ENCODE peak calls at places on chromosome 5, in four cellular contexts. One of them, this sample, is unnamed.
A peak's percentile ranks its signal among the peaks of the same experiment; 100 is the strongest.

GRCh38 chr5:180180198-180180820 is 28.7 kb downstream of the RASGEF1C start:
- DNase-seq in SK-N-SH: no peak
- DNase-seq in K562: no peak
- DNase-seq in HepG2: no peak
- DNase-seq in this sample: no peak

GRCh38 chr5:116437351-116437705 is 137.3 kb downstream of the SEMA6A start:
- DNase-seq in SK-N-SH: no peak
- DNase-seq in K562: no peak
- DNase-seq in HepG2: no peak
- DNase-seq in this sample: no peak

GRCh38 chr5:138661342-138661975 is 86.3 kb upstream of the HSPA9 start:
- DNase-seq in SK-N-SH: no peak
- DNase-seq in K562: no peak
- DNase-seq in HepG2: no peak
- DNase-seq in this sample: no peak

GRCh38 chr5:146878471-146879172 is at the start of gene PPP2R2B:
- DNase-seq in SK-N-SH: peak; percentile 86
- DNase-seq in K562: no peak
- DNase-seq in HepG2: no peak
- DNase-seq in this sample: no peak

GRCh38 chr5:167642779-167643517 is 648.5 kb upstream of the WWC1 start:
- DNase-seq in SK-N-SH: peak; percentile 8
- DNase-seq in K562: no peak
- DNase-seq in HepG2: no peak
- DNase-seq in this sample: no peak

GRCh38 chr5:180097926-180098325 is 26.4 kb upstream of the RNF130 start:
- DNase-seq in SK-N-SH: no peak
- DNase-seq in K562: no peak
- DNase-seq in HepG2: no peak
- DNase-seq in this sample: no peak

GRCh38 chr5:10602031-10602806 is 38.3 kb downstream of the ANKRD33B start:
- DNase-seq in SK-N-SH: no peak
- DNase-seq in K562: peak; percentile 70
- DNase-seq in HepG2: no peak
- DNase-seq in this sample: no peak

GRCh38 chr5:149810856-149811255 is 80.7 kb downstream of the PPARGC1B start:
- DNase-seq in SK-N-SH: no peak
- DNase-seq in K562: no peak
- DNase-seq in HepG2: no peak
- DNase-seq in this sample: no peak

GRCh38 chr5:82758881-82759280 is 318.3 kb downstream of the TMEM167A start:
- DNase-seq in SK-N-SH: no peak
- DNase-seq in K562: no peak
- DNase-seq in HepG2: no peak
- DNase-seq in this sample: no peak

GRCh38 chr5:151799407-151799806 is 27.7 kb downstream of the G3BP1 start:
- DNase-seq in SK-N-SH: no peak
- DNase-seq in K562: no peak
- DNase-seq in HepG2: no peak
- DNase-seq in this sample: no peak

GRCh38 chr5:10572451-10572850 is 8.6 kb downstream of the ANKRD33B start:
- DNase-seq in SK-N-SH: no peak
- DNase-seq in K562: no peak
- DNase-seq in HepG2: no peak
- DNase-seq in this sample: no peak

GRCh38 chr5:151577566-151577965 is 13.6 kb downstream of the FAT2 start:
- DNase-seq in SK-N-SH: no peak
- DNase-seq in K562: no peak
- DNase-seq in HepG2: no peak
- DNase-seq in this sample: no peak

GRCh38 chr5:73299017-73299630 is 126.1 kb downstream of the TMEM174 start:
- DNase-seq in SK-N-SH: peak; percentile 82
- DNase-seq in K562: no peak
- DNase-seq in HepG2: no peak
- DNase-seq in this sample: no peak

GRCh38 chr5:160118349-160119141 is 705 bp downstream of the PWWP2A start:
- DNase-seq in SK-N-SH: peak; percentile 83
- DNase-seq in K562: peak; percentile 70
- DNase-seq in HepG2: no peak
- DNase-seq in this sample: no peak

GRCh38 chr5:18067615-18068014 is 433.4 kb downstream of the TAF11L14 start:
- DNase-seq in SK-N-SH: no peak
- DNase-seq in K562: no peak
- DNase-seq in HepG2: no peak
- DNase-seq in this sample: no peak

GRCh38 chr5:56164371-56164770 is 68.8 kb downstream of the ANKRD55 start:
- DNase-seq in SK-N-SH: peak; percentile 12
- DNase-seq in K562: no peak
- DNase-seq in HepG2: no peak
- DNase-seq in this sample: no peak

GRCh38 chr5:33509036-33509435 is 68.3 kb downstream of the TARS1 start:
- DNase-seq in SK-N-SH: no peak
- DNase-seq in K562: no peak
- DNase-seq in HepG2: no peak
- DNase-seq in this sample: no peak

GRCh38 chr5:170491479-170491878 is 12.3 kb upstream of the KCNIP1 start:
- DNase-seq in SK-N-SH: no peak
- DNase-seq in K562: no peak
- DNase-seq in HepG2: no peak
- DNase-seq in this sample: no peak

DNA sequence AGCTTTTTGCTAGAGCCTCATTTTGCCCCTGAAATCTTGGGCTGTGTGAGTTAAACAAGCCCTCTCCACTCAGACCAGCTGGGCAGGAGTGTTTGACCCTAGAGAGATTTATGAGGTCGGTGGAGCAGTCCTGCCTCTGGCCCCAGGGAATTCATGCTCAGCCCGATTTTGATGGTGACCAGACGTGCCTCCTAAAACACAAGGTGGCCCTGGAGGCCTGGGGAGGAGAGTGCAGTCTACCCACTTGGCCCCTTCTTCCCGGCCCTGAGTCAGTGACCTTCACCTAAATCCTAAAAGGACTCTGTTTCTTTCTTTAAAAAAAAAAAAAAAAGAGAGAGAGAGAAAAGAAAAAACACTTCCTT is 86.6 kb upstream of the SAP30L start:
- DNase-seq in SK-N-SH: peak; percentile 48
- DNase-seq in K562: no peak
- DNase-seq in HepG2: no peak
- DNase-seq in this sample: no peak
- H3K27ac ChIP-seq in SK-N-SH: no peak overlapping the region
- H3K27ac ChIP-seq in K562: no peak overlapping the region
- H3K27ac ChIP-seq in HepG2: no peak overlapping the region
- H3K27ac ChIP-seq in this sample: no peak overlapping the region

DNA sequence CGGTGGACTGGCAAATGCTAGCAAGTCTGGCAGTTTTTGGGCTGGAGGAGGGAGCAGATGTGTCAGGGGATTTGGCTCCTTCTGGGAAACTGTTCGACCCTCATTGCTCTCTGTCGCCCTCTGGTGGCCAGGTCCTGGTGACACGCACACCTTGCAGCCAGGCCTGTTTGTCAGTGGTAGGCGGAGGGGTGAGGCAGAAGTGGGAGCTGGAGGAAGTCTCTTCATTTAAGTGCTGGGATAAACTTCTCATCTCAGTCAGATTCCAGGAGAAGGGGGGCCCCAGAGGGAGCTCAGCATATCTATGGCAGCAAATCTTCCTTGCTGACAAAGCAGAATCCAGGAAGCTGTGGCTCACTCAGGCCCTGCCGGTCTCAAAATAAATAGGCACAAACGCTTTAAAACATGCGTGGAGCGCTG is 326.5 kb downstream of the ZSWIM6 start:
- DNase-seq in SK-N-SH: peak; percentile 76
- DNase-seq in K562: peak; percentile 86
- DNase-seq in HepG2: peak; percentile 44
- DNase-seq in this sample: peak; percentile 67
- TF ChIP-seq ELF1 in SK-N-SH: no peak
- TF ChIP-seq ELF1 in K562: no peak
- TF ChIP-seq ELF1 in HepG2: no peak
- TF ChIP-seq ELF1 in this sample: no peak

GRCh38 chr5:96339862-96340261 is 93.2 kb downstream of the PCSK1 start:
- DNase-seq in SK-N-SH: no peak
- DNase-seq in K562: no peak
- DNase-seq in HepG2: no peak
- DNase-seq in this sample: no peak

GRCh38 chr5:96338624-96339023 is 94.4 kb downstream of the PCSK1 start:
- DNase-seq in SK-N-SH: no peak
- DNase-seq in K562: no peak
- DNase-seq in HepG2: peak; percentile 54
- DNase-seq in this sample: no peak

GRCh38 chr5:96337048-96337781 is 95.8 kb downstream of the PCSK1 start:
- DNase-seq in SK-N-SH: no peak
- DNase-seq in K562: no peak
- DNase-seq in HepG2: no peak
- DNase-seq in this sample: no peak

GRCh38 chr5:96336351-96336985 is 96.6 kb downstream of the PCSK1 start:
- DNase-seq in SK-N-SH: peak; percentile 36
- DNase-seq in K562: peak; percentile 48
- DNase-seq in HepG2: peak; percentile 84
- DNase-seq in this sample: peak; percentile 71

GRCh38 chr5:96338089-96338488 is 95.0 kb downstream of the PCSK1 start:
- DNase-seq in SK-N-SH: no peak
- DNase-seq in K562: no peak
- DNase-seq in HepG2: no peak
- DNase-seq in this sample: no peak
- H3K27ac ChIP-seq in SK-N-SH: no peak overlapping the region
- H3K27ac ChIP-seq in K562: no peak overlapping the region
- H3K27ac ChIP-seq in HepG2: no peak overlapping the region
- H3K27ac ChIP-seq in this sample: no peak overlapping the region

DNA sequence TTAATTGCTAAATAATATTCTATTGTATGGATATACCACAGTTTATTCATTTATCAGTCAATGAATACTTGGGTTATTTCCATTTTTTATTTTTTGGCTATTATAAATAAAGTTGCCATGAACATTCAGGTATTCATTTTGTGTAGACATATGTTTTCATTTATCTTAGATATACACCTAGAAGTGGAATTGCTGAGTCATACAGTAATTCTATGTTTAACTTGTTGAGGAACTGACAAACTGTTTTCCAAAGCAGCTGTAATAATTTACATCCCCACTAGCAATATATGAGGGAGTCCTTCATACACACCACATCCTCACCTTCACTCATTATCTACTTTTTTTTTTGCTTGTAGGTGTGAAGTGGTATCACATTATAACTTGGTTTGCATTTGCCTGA is 123.6 kb downstream of the FBN2 start:
- DNase-seq in SK-N-SH: no peak
- DNase-seq in K562: no peak
- DNase-seq in HepG2: no peak
- DNase-seq in this sample: no peak
- TF ChIP-seq ELF1 in SK-N-SH: no peak
- TF ChIP-seq ELF1 in K562: no peak
- TF ChIP-seq ELF1 in HepG2: no peak
- TF ChIP-seq ELF1 in this sample: no peak

GRCh38 chr5:59637878-59638580 is 255.5 kb downstream of the PDE4D start:
- DNase-seq in SK-N-SH: no peak
- DNase-seq in K562: no peak
- DNase-seq in HepG2: no peak
- DNase-seq in this sample: no peak

GRCh38 chr5:59645380-59645779 is 248.1 kb downstream of the PDE4D start:
- DNase-seq in SK-N-SH: no peak
- DNase-seq in K562: no peak
- DNase-seq in HepG2: no peak
- DNase-seq in this sample: no peak

DNA sequence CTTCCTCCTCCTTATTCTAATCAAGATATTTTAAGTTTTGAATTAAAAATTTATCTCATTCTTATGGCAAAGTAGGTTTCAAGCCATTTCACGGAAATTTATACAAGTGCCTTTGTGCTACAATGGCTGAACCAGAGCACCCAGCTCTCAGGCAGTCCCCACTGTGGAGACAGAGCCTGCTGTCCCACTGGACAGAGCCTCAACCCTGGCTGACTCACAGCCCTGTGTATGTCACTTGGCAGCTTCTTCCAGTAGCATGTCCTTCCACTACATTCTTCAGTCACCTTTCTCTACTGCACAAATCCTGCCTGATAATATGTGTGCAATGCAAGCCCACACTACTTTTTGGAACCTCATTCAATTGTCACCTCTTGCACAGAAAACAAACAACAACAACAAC is 253.1 kb downstream of the PDE4D start:
- DNase-seq in SK-N-SH: no peak
- DNase-seq in K562: no peak
- DNase-seq in HepG2: no peak
- DNase-seq in this sample: no peak
- H3K27ac ChIP-seq in SK-N-SH: no peak overlapping the region
- H3K27ac ChIP-seq in K562: no peak overlapping the region
- H3K27ac ChIP-seq in HepG2: no peak overlapping the region
- H3K27ac ChIP-seq in this sample: no peak overlapping the region

DNA sequence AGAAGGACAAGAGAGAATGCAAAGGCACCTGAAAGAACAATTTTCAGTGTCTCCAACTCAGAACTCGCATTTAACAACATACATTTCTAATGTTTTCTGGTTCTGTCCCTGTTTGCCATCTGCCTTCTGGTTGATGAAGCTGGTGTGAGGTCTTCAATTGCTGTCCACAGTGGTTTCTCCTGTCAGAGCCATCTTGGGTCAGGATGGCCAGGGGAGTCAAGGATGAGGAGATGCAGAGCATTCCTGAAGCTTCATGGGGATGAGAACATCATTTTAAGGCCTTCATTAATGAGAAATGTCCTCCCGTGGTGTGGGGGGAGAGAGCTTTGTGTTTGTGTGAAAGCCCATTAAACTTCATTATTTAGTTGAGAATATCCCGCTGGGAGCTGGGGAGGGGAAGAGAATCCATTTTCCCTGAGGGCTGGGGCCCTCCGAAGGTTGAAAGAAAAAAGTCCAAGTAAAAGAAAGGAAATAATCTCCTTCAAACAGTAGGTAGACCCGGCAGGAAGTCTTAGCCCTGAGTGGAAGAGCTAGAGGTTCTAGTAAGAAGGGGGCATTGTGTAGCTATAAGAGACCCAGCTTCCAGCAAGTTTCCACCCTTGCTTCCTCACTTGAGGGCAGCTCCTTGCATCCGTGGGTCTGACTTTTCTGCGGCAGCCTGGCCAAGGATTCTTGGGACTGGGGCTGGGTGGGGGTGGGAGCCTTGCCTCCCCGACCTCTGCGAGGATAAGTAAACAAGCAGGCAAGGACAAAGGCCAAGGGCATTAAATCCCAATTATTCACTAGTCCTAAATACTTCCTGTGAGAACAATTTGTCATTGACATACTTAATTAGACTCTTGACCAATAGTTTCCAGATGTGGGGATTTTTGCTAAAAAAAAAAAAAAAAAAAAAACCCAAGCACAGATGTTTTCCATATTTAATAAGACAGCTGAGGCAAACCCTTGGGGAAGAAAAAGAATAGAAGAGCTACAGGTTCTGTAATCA is 119.2 kb downstream of the MSX2 start:
- DNase-seq in SK-N-SH: peak; percentile 13
- DNase-seq in K562: no peak
- DNase-seq in HepG2: no peak
- DNase-seq in this sample: no peak
- TF ChIP-seq ELF1 in SK-N-SH: no peak
- TF ChIP-seq ELF1 in K562: no peak
- TF ChIP-seq ELF1 in HepG2: no peak
- TF ChIP-seq ELF1 in this sample: no peak

GRCh38 chr5:36571643-36572042 is 34.8 kb upstream of the SLC1A3 start:
- DNase-seq in SK-N-SH: no peak
- DNase-seq in K562: no peak
- DNase-seq in HepG2: no peak
- DNase-seq in this sample: no peak
- H3K27ac ChIP-seq in SK-N-SH: no peak overlapping the region
- H3K27ac ChIP-seq in K562: no peak overlapping the region
- H3K27ac ChIP-seq in HepG2: no peak overlapping the region
- H3K27ac ChIP-seq in this sample: no peak overlapping the region